ENCODE peak calls at places on chromosomes 4 and X, in ten cellular contexts. P is suprapubic skin; L is choroid plexus epithelial cell; N is NCI-H1092 treated with DMSO at 0.1 percent for 48 hours; R is amniotic epithelial cell; S is astrocyte of the spinal cord; T is activated naive CD8-positive, alpha-beta T cell treated with anti-CD3 and anti-CD28 coated beads for 36 hours; V is GM04503; Q is stimulated activated CD8-positive, alpha-beta memory T cell treated with anti-CD3 and anti-CD28 coated beads, Interleukin-4, amount 100 ng/mL, for 1 hour; H is Daoy. X is an unnamed sample.

GRCh38 chr4:147312376-147313046 is 168.4 kb upstream of the EDNRA start:
- DNase-seq in L (peak; percentile 75), N (no peak), V (no peak), R (peak; percentile 62), S (peak; percentile 38), H (no peak), T (no peak), P (no peak), Q (no peak), X (no peak)

GRCh38 chrX:111352424-111352823 is 59.6 kb downstream of the DCX start:
- DNase-seq in R (peak; percentile 35), P (no peak), T (no peak), L (peak; percentile 15), Q (no peak), V (no peak), H (peak; percentile 0), N (peak; percentile 92), S (peak; percentile 78), X (peak; percentile 82)

GRCh38 chr4:144709793-144710525 is 64.0 kb downstream of the HHIP start:
- DNase-seq in H (peak; percentile 84), V (no peak), P (no peak), N (no peak), R (peak; percentile 16), T (no peak), L (peak; percentile 40), Q (no peak), S (peak; percentile 86), X (no peak)

GRCh38 chrX:27078371-27078770 is 384.8 kb downstream of the PPP4R3C start:
- DNase-seq in S (no peak), N (no peak), R (peak; percentile 51), H (no peak), V (no peak), Q (no peak), P (no peak), L (no peak), T (no peak), X (no peak)

GRCh38 chr4:186999676-187000075 is 276.0 kb upstream of the FAT1 start:
- DNase-seq in V (no peak), N (no peak), S (no peak), L (no peak), H (no peak), R (no peak), Q (no peak), T (no peak), P (no peak), X (no peak)

GRCh38 chrX:50638123-50638522 is 167.5 kb upstream of the DGKK start:
- DNase-seq in N (no peak), P (no peak), V (no peak), H (peak; percentile 61), Q (no peak), R (no peak), S (peak; percentile 4), L (peak; percentile 17), T (peak; percentile 0), X (no peak)

GRCh38 chrX:31376408-31376807 is 304.6 kb upstream of the FTHL17 start:
- DNase-seq in P (no peak), T (no peak), R (no peak), N (no peak), V (no peak), S (no peak), Q (no peak), H (no peak), L (no peak), X (no peak)

GRCh38 chr4:86825511-86825910 is 23.7 kb downstream of the SLC10A6 start:
- DNase-seq in R (no peak), S (no peak), T (no peak), Q (no peak), N (no peak), L (peak; percentile 15), V (no peak), H (no peak), P (no peak), X (no peak)

GRCh38 chr4:2303121-2303685 is 41.3 kb upstream of the MXD4 start:
- DNase-seq in T (no peak), V (no peak), R (no peak), L (no peak), H (no peak), S (no peak), Q (no peak), N (no peak), P (no peak), X (no peak)

GRCh38 chrX:108199691-108200090 is 108.1 kb downstream of the ATG4A start:
- DNase-seq in L (peak; percentile 62), S (peak; percentile 25), Q (no peak), N (peak; percentile 31), V (no peak), H (peak; percentile 17), R (peak; percentile 51), T (no peak), P (no peak), X (peak; percentile 67)

GRCh38 chrX:30812326-30812725 is 76.7 kb downstream of the TAB3 start:
- DNase-seq in P (no peak), N (no peak), T (no peak), V (no peak), R (no peak), Q (no peak), L (no peak), H (no peak), S (no peak), X (no peak)

GRCh38 chrX:103554687-103555417 is 30.5 kb upstream of the TCEAL4 start:
- DNase-seq in R (no peak), H (no peak), N (no peak), T (peak; percentile 65), V (no peak), P (no peak), L (peak; percentile 72), S (peak; percentile 68), Q (peak; percentile 23), X (peak; percentile 32)

GRCh38 chr4:165458451-165458850 is 79.6 kb downstream of the CPE start:
- DNase-seq in L (no peak), V (no peak), R (no peak), H (no peak), Q (no peak), T (no peak), S (no peak), P (no peak), N (no peak), X (no peak)

GRCh38 chr4:107658400-107659326 is 61.4 kb downstream of the PAPSS1 start:
- DNase-seq in P (no peak), N (no peak), V (no peak), Q (no peak), S (no peak), H (no peak), T (no peak), L (peak; percentile 22), R (no peak), X (no peak)

GRCh38 chr4:164373021-164373420 is 380.9 kb upstream of the SMIM31 start:
- DNase-seq in Q (no peak), V (no peak), P (no peak), T (no peak), R (peak; percentile 59), H (no peak), S (no peak), N (no peak), L (no peak), X (no peak)

GRCh38 chr4:111648056-111648455 is 497.2 kb upstream of the FAM241A start:
- DNase-seq in H (no peak), P (no peak), S (no peak), L (no peak), Q (no peak), R (no peak), N (no peak), V (no peak), T (no peak), X (no peak)

GRCh38 chr4:77146426-77147399 is 10.3 kb upstream of the CCNG2 start:
- DNase-seq in Q (no peak), L (no peak), P (no peak), V (no peak), R (peak; percentile 86), S (no peak), N (no peak), T (no peak), H (no peak), X (peak; percentile 25)

GRCh38 chr4:4995103-4995761 is 24.0 kb downstream of the CYTL1 start:
- DNase-seq in R (peak; percentile 35), N (peak; percentile 49), L (peak; percentile 67), H (peak; percentile 77), P (peak; percentile 81), V (no peak), T (peak; percentile 52), S (peak; percentile 53), Q (no peak), X (peak; percentile 54)

GRCh38 chr4:102684605-102685052 is 76.1 kb downstream of the MANBA start:
- DNase-seq in R (peak; percentile 70), P (no peak), N (no peak), S (peak; percentile 30), V (no peak), L (peak; percentile 71), T (no peak), H (peak; percentile 46), Q (no peak), X (no peak)

GRCh38 chr4:139281212-139281611 is 1.2 kb upstream of the MGARP start:
- DNase-seq in Q (no peak), T (no peak), H (no peak), S (no peak), P (no peak), L (peak; percentile 15), V (no peak), R (no peak), N (no peak), X (no peak)

GRCh38 chr4:176953021-176953420 is 160.3 kb upstream of the VEGFC start:
- DNase-seq in R (no peak), S (no peak), L (no peak), N (no peak), H (no peak), Q (no peak), T (no peak), P (no peak), V (no peak), X (no peak)

GRCh38 chr4:98539741-98540140 is 118.7 kb downstream of the TSPAN5 start:
- DNase-seq in V (no peak), H (no peak), L (no peak), T (no peak), Q (no peak), S (no peak), N (no peak), R (no peak), P (no peak), X (no peak)

GRCh38 chr4:68337522-68337921 is 12.4 kb downstream of the YTHDC1 start:
- DNase-seq in R (no peak), L (no peak), T (no peak), S (no peak), Q (no peak), V (no peak), P (no peak), N (no peak), H (no peak), X (no peak)

GRCh38 chr4:8297141-8297601 is 27.6 kb downstream of the HTRA3 start:
- DNase-seq in V (no peak), P (peak; percentile 42), R (no peak), S (no peak), Q (no peak), H (no peak), N (no peak), T (no peak), L (no peak), X (no peak)

GRCh38 chrX:20361890-20362262 is 95.2 kb upstream of the RPS6KA3 start:
- DNase-seq in L (peak; percentile 77), P (no peak), N (peak; percentile 57), T (no peak), V (peak; percentile 59), R (peak; percentile 91), Q (no peak), S (peak; percentile 41), H (peak; percentile 63), X (peak; percentile 61)

GRCh38 chrX:39729834-39730670 is 367.7 kb downstream of the BCOR start:
- DNase-seq in L (no peak), Q (no peak), R (no peak), S (peak; percentile 60), N (no peak), P (no peak), T (no peak), V (no peak), H (peak; percentile 89), X (no peak)

GRCh38 chrX:12955882-12956703 is 18.8 kb upstream of the TMSB4X start:
- DNase-seq in H (peak; percentile 71), R (peak; percentile 84), T (peak; percentile 74), N (no peak), V (peak; percentile 41), L (peak; percentile 91), Q (no peak), P (no peak), S (peak; percentile 80), X (no peak)

X was measured in small intestine.